ENCODE peak calls at places on chromosomes 13 and 19, in ten cellular contexts. One of them, this sample, is unnamed.

GRCh38 chr13:77833331-77833863 is 85.2 kb downstream of the EDNRB start:
- DNase-seq in stomach: no peak
- DNase-seq in K562: no peak
- DNase-seq in H1: no peak
- DNase-seq in esophagus muscularis mucosa: no peak
- DNase-seq in HCT116: no peak
- DNase-seq in spleen: no peak
- DNase-seq in sigmoid colon: no peak
- DNase-seq in breast epithelium: no peak
- DNase-seq in upper lobe of left lung: no peak
- DNase-seq in this sample: no peak

GRCh38 chr13:23899555-23899954 is 2.3 kb upstream of the C1QTNF9B start:
- DNase-seq in stomach: no peak
- DNase-seq in breast epithelium: no peak
- DNase-seq in H1: no peak
- DNase-seq in spleen: no peak
- DNase-seq in upper lobe of left lung: no peak
- DNase-seq in esophagus muscularis mucosa: no peak
- DNase-seq in sigmoid colon: no peak
- DNase-seq in HCT116: no peak
- DNase-seq in K562: peak
- DNase-seq in this sample: no peak

GRCh38 chr13:36918246-36919060 is 1.6 kb downstream of the SMAD9 start:
- DNase-seq in K562: no peak
- DNase-seq in breast epithelium: no peak
- DNase-seq in upper lobe of left lung: no peak
- DNase-seq in esophagus muscularis mucosa: no peak
- DNase-seq in HCT116: no peak
- DNase-seq in H1: no peak
- DNase-seq in spleen: no peak
- DNase-seq in sigmoid colon: no peak
- DNase-seq in stomach: no peak
- DNase-seq in this sample: no peak

GRCh38 chr13:92316030-92316429 is 910.6 kb upstream of the GPC6 start:
- DNase-seq in stomach: no peak
- DNase-seq in HCT116: no peak
- DNase-seq in upper lobe of left lung: no peak
- DNase-seq in H1: no peak
- DNase-seq in esophagus muscularis mucosa: no peak
- DNase-seq in breast epithelium: no peak
- DNase-seq in sigmoid colon: no peak
- DNase-seq in K562: no peak
- DNase-seq in spleen: no peak
- DNase-seq in this sample: no peak

GRCh38 chr13:102395174-102395573 is 6.7 kb downstream of the FGF14 start:
- DNase-seq in HCT116: no peak
- DNase-seq in breast epithelium: no peak
- DNase-seq in esophagus muscularis mucosa: no peak
- DNase-seq in stomach: no peak
- DNase-seq in upper lobe of left lung: no peak
- DNase-seq in K562: no peak
- DNase-seq in spleen: no peak
- DNase-seq in sigmoid colon: no peak
- DNase-seq in H1: no peak
- DNase-seq in this sample: no peak

GRCh38 chr13:51825165-51825592 is 19.8 kb downstream of the TMEM272 start:
- DNase-seq in breast epithelium: no peak
- DNase-seq in spleen: no peak
- DNase-seq in upper lobe of left lung: no peak
- DNase-seq in H1: no peak
- DNase-seq in K562: no peak
- DNase-seq in stomach: no peak
- DNase-seq in HCT116: no peak
- DNase-seq in sigmoid colon: no peak
- DNase-seq in esophagus muscularis mucosa: no peak
- DNase-seq in this sample: no peak

GRCh38 chr19:45906221-45906620 is 3.8 kb upstream of the MYPOP start:
- DNase-seq in spleen: no peak
- DNase-seq in upper lobe of left lung: no peak
- DNase-seq in H1: no peak
- DNase-seq in breast epithelium: no peak
- DNase-seq in stomach: no peak
- DNase-seq in esophagus muscularis mucosa: no peak
- DNase-seq in sigmoid colon: no peak
- DNase-seq in K562: no peak
- DNase-seq in HCT116: no peak
- DNase-seq in this sample: no peak

GRCh38 chr13:26943748-26944147 is 183.2 kb upstream of the GPR12 start:
- DNase-seq in breast epithelium: no peak
- DNase-seq in upper lobe of left lung: no peak
- DNase-seq in HCT116: no peak
- DNase-seq in stomach: no peak
- DNase-seq in esophagus muscularis mucosa: no peak
- DNase-seq in sigmoid colon: no peak
- DNase-seq in K562: no peak
- DNase-seq in H1: no peak
- DNase-seq in spleen: no peak
- DNase-seq in this sample: no peak

GRCh38 chr19:18743281-18743825 is 47.8 kb downstream of the COMP start:
- DNase-seq in breast epithelium: no peak
- DNase-seq in stomach: peak
- DNase-seq in spleen: no peak
- DNase-seq in H1: no peak
- DNase-seq in K562: peak
- DNase-seq in upper lobe of left lung: peak
- DNase-seq in sigmoid colon: no peak
- DNase-seq in HCT116: no peak
- DNase-seq in esophagus muscularis mucosa: no peak
- DNase-seq in this sample: peak

GRCh38 chr19:52189745-52190678 is at the start of gene PPP2R1A:
- DNase-seq in sigmoid colon: peak
- DNase-seq in esophagus muscularis mucosa: peak
- DNase-seq in upper lobe of left lung: peak
- DNase-seq in spleen: peak
- DNase-seq in stomach: peak
- DNase-seq in H1: peak
- DNase-seq in HCT116: peak
- DNase-seq in K562: peak
- DNase-seq in breast epithelium: peak
- DNase-seq in this sample: peak
- TF ChIP-seq POLR2AphosphoS5 in sigmoid colon: peak
- TF ChIP-seq POLR2AphosphoS5 in esophagus muscularis mucosa: peak
- TF ChIP-seq POLR2AphosphoS5 in upper lobe of left lung: peak
- TF ChIP-seq POLR2AphosphoS5 in spleen: peak
- TF ChIP-seq POLR2AphosphoS5 in stomach: peak
- TF ChIP-seq POLR2AphosphoS5 in H1: peak
- TF ChIP-seq POLR2AphosphoS5 in HCT116: peak
- TF ChIP-seq POLR2AphosphoS5 in K562: peak
- TF ChIP-seq POLR2AphosphoS5 in breast epithelium: peak
- TF ChIP-seq POLR2AphosphoS5 in this sample: peak

DNA sequence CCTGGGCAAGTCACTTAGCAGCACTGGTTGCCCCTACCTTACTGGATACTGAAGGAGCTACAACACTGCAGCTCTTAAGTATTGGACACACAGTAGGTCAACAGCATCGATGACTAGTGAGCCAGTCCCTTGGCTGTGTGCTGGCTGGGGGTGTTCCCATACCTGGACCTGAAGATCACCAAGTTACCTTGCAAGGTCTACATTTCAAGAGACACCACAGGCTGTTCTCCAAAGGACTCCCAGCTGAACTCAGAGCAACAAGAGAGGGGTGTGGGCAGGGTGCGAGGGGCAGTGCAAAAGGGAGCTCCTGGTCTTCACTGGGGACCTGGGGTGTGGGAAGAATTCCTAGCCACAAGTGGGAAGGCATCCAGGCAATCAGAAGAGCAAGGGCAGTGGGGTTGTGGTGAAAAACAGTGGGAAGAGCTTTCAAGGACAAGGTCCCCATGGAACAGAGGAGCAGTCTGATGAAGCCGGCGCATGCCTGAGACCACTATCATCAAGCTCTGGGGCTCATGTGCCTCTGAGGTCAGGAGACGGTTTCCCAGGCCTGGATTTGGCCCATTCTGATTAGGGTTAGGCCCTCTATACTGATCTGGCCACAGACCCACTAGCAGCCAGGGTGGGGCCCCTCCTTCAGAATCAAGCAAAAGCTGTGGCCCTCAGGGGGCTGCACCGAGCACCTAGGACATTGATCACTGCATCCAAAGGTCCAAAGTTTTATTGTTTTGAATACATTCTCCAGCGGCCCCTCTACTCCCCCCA is 4.6 kb upstream of the GSK3A start:
- DNase-seq in upper lobe of left lung: no peak
- DNase-seq in sigmoid colon: no peak
- DNase-seq in breast epithelium: no peak
- DNase-seq in spleen: no peak
- DNase-seq in K562: no peak
- DNase-seq in H1: no peak
- DNase-seq in HCT116: no peak
- DNase-seq in stomach: no peak
- DNase-seq in esophagus muscularis mucosa: peak
- DNase-seq in this sample: no peak
- TF ChIP-seq POLR2A in upper lobe of left lung: no peak
- TF ChIP-seq POLR2A in sigmoid colon: no peak
- TF ChIP-seq POLR2A in breast epithelium: no peak
- TF ChIP-seq POLR2A in spleen: no peak
- TF ChIP-seq POLR2A in K562: peak
- TF ChIP-seq POLR2A in H1: no peak
- TF ChIP-seq POLR2A in HCT116: no peak
- TF ChIP-seq POLR2A in stomach: no peak
- TF ChIP-seq POLR2A in esophagus muscularis mucosa: no peak
- TF ChIP-seq POLR2A in this sample: no peak

DNA sequence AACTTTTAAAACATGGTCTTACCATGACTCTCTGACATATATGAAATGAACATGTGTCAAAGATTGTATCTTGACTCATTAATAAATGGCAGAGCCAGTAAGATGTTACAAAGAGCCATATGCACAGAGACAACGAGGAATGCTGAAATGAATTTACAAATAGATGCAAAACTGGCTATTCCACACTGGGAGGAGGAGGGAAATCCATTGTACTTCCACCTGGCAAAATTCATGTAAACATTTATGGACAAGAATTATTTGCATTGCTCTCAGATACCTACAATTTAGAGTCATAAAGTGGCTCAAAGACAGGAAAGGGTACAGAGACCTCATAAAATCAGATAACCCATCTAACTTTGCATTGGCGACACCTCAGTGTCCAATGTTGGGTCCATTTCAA is 1.9 kb upstream of the KLK13 start:
- DNase-seq in sigmoid colon: no peak
- DNase-seq in stomach: no peak
- DNase-seq in breast epithelium: no peak
- DNase-seq in upper lobe of left lung: no peak
- DNase-seq in HCT116: no peak
- DNase-seq in esophagus muscularis mucosa: no peak
- DNase-seq in H1: no peak
- DNase-seq in K562: no peak
- DNase-seq in spleen: no peak
- DNase-seq in this sample: no peak
- TF ChIP-seq POLR2AphosphoS5 in sigmoid colon: no peak
- TF ChIP-seq POLR2AphosphoS5 in stomach: no peak
- TF ChIP-seq POLR2AphosphoS5 in breast epithelium: no peak
- TF ChIP-seq POLR2AphosphoS5 in upper lobe of left lung: no peak
- TF ChIP-seq POLR2AphosphoS5 in HCT116: no peak
- TF ChIP-seq POLR2AphosphoS5 in esophagus muscularis mucosa: no peak
- TF ChIP-seq POLR2AphosphoS5 in H1: no peak
- TF ChIP-seq POLR2AphosphoS5 in K562: no peak
- TF ChIP-seq POLR2AphosphoS5 in spleen: no peak
- TF ChIP-seq POLR2AphosphoS5 in this sample: no peak

GRCh38 chr19:37718357-37718756 is 1.2 kb downstream of the ZNF607 start:
- DNase-seq in upper lobe of left lung: no peak
- DNase-seq in H1: no peak
- DNase-seq in HCT116: no peak
- DNase-seq in spleen: no peak
- DNase-seq in stomach: no peak
- DNase-seq in K562: no peak
- DNase-seq in breast epithelium: no peak
- DNase-seq in esophagus muscularis mucosa: no peak
- DNase-seq in sigmoid colon: no peak
- DNase-seq in this sample: no peak

GRCh38 chr19:37725181-37725580 is 5.6 kb upstream of the ZNF607 start:
- DNase-seq in H1: no peak
- DNase-seq in HCT116: no peak
- DNase-seq in upper lobe of left lung: no peak
- DNase-seq in spleen: no peak
- DNase-seq in K562: no peak
- DNase-seq in breast epithelium: no peak
- DNase-seq in stomach: no peak
- DNase-seq in esophagus muscularis mucosa: no peak
- DNase-seq in sigmoid colon: no peak
- DNase-seq in this sample: no peak

GRCh38 chr19:37719927-37720265 is 335 bp upstream of the ZNF607 start:
- DNase-seq in sigmoid colon: no peak
- DNase-seq in HCT116: no peak
- DNase-seq in esophagus muscularis mucosa: no peak
- DNase-seq in K562: no peak
- DNase-seq in spleen: no peak
- DNase-seq in H1: no peak
- DNase-seq in stomach: no peak
- DNase-seq in breast epithelium: no peak
- DNase-seq in upper lobe of left lung: no peak
- DNase-seq in this sample: no peak

GRCh38 chr19:37716140-37716539 is 3.4 kb downstream of the ZNF607 start:
- DNase-seq in spleen: no peak
- DNase-seq in sigmoid colon: no peak
- DNase-seq in breast epithelium: no peak
- DNase-seq in upper lobe of left lung: no peak
- DNase-seq in H1: no peak
- DNase-seq in stomach: no peak
- DNase-seq in HCT116: no peak
- DNase-seq in esophagus muscularis mucosa: no peak
- DNase-seq in K562: no peak
- DNase-seq in this sample: no peak

DNA sequence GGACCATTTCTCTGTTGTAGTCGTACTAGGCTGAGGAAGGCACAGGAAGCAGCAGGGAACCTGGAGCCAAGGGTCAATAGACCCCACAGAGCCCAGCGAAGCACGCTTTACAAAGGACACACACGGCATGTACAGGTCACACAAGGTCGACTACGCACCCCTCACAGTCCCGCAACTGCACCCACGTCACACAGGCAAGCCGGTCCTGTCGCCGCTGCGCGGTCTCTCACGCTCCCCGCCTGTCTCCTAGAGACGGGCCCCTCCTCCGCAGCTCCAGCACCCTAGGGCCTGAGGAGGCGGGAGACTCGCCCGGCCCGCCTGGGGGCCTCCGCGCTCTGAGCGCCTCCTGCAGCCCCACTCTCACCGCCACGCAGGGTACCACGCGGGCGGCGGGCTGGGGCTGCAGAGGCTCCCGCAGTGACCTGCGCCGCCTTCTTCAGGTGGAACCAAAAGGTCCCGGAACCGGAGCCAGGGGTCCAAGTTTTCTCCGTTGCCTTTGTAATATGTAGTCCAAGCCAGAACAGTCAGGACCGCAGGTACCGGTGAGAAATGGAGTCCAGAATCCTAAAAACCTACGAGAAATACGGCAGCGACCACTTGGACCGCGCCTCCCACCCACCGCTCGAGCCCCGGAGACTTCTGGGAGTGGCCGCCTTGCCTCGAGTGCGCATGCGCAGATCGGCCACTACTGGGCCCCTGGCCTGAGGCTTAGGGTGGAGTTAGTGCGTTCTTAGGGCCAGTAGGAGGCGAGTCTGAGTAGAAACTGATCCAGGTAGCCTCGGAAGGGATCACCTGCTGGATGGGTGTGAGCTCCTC is at the start of gene ZNF607:
- DNase-seq in HCT116: peak
- DNase-seq in esophagus muscularis mucosa: peak
- DNase-seq in spleen: peak
- DNase-seq in sigmoid colon: peak
- DNase-seq in breast epithelium: peak
- DNase-seq in K562: peak
- DNase-seq in stomach: peak
- DNase-seq in H1: peak
- DNase-seq in upper lobe of left lung: peak
- DNase-seq in this sample: peak
- TF ChIP-seq POLR2A in HCT116: no peak
- TF ChIP-seq POLR2A in esophagus muscularis mucosa: no peak
- TF ChIP-seq POLR2A in spleen: peak
- TF ChIP-seq POLR2A in sigmoid colon: peak
- TF ChIP-seq POLR2A in breast epithelium: no peak
- TF ChIP-seq POLR2A in K562: peak
- TF ChIP-seq POLR2A in stomach: no peak
- TF ChIP-seq POLR2A in H1: no peak
- TF ChIP-seq POLR2A in upper lobe of left lung: no peak
- TF ChIP-seq POLR2A in this sample: peak

This sample was measured in transverse colon.